ENCODE peak calls at places on chromosomes 6 and 20, in four cellular contexts. R is K562, S is Panc1, E is HepG2. U is an unnamed sample.

GRCh38 chr6:166505133-166505905 is 81.2 kb downstream of the RAMACL start:
- DNase-seq in R (no peak), S (no peak), E (no peak), U (no peak)

GRCh38 chr6:166561766-166562165 is 24.7 kb downstream of the RAMACL start:
- DNase-seq in R (no peak), S (no peak), E (peak), U (no peak)

GRCh38 chr20:47970282-47970903 is 185.1 kb upstream of the SULF2 start:
- DNase-seq in R (no peak), S (no peak), E (peak), U (no peak)

GRCh38 chr6:53043626-53044025 is 21.6 kb upstream of the FBXO9 start:
- DNase-seq in R (no peak), S (no peak), E (no peak), U (no peak)

GRCh38 chr6:149766156-149766768 is 16.7 kb downstream of the PCMT1 start:
- DNase-seq in R (no peak), S (no peak), E (no peak), U (no peak)

GRCh38 chr6:11202513-11203305 is 29.8 kb downstream of the NEDD9 start:
- DNase-seq in R (no peak), S (no peak), E (peak), U (no peak)

GRCh38 chr6:159074120-159074684 is 29.4 kb upstream of the TAGAP start:
- DNase-seq in R (peak), S (no peak), E (no peak), U (peak)

GRCh38 chr6:138537090-138537489 is 37.8 kb upstream of the NHSL1 start:
- DNase-seq in R (no peak), S (no peak), E (no peak), U (no peak)

GRCh38 chr6:48757661-48758060 is 646.7 kb upstream of the PTCHD4 start:
- DNase-seq in R (no peak), S (no peak), E (no peak), U (no peak)

GRCh38 chr20:23456416-23456815 is 3.7 kb upstream of the CST11 start:
- DNase-seq in R (no peak), S (no peak), E (no peak), U (no peak)

GRCh38 chr6:137387365-137387764 is 106.8 kb downstream of the OLIG3 start:
- DNase-seq in R (no peak), S (no peak), E (no peak), U (no peak)

GRCh38 chr6:37663016-37663810 is 34.5 kb downstream of the MDGA1 start:
- DNase-seq in R (no peak), S (no peak), E (no peak), U (no peak)

GRCh38 chr6:3230275-3231212 is 3.1 kb upstream of the TUBB2B start:
- DNase-seq in R (no peak), S (no peak), E (no peak), U (no peak)

GRCh38 chr6:128600397-128600951 is 80.1 kb upstream of the PTPRK start:
- DNase-seq in R (no peak), S (no peak), E (no peak), U (no peak)

GRCh38 chr20:2619961-2620595 is 32.4 kb upstream of the NOP56 start:
- DNase-seq in R (no peak), S (no peak), E (peak), U (peak)

GRCh38 chr6:12034349-12034748 is 22.2 kb downstream of the HIVEP1 start:
- DNase-seq in R (peak), S (no peak), E (no peak), U (no peak)

GRCh38 chr6:54291146-54291545 is 17.1 kb upstream of the TINAG start:
- DNase-seq in R (no peak), S (no peak), E (no peak), U (no peak)

GRCh38 chr20:40643891-40644290 is 45.1 kb downstream of the MAFB start:
- DNase-seq in R (no peak), S (no peak), E (no peak), U (no peak)

GRCh38 chr20:41249371-41249770 is 68.2 kb downstream of the ZHX3 start:
- DNase-seq in R (peak), S (no peak), E (no peak), U (no peak)

GRCh38 chr6:49454787-49455709 is 8.0 kb downstream of the MMUT start:
- DNase-seq in R (no peak), S (no peak), E (no peak), U (no peak)

GRCh38 chr20:44959082-44959895 is 908 bp downstream of the TOMM34 start:
- DNase-seq in R (peak), S (no peak), E (peak), U (no peak)

GRCh38 chr6:7827142-7827541 is 83.4 kb downstream of the TXNDC5 start:
- DNase-seq in R (no peak), S (no peak), E (no peak), U (no peak)

GRCh38 chr6:169155481-169155880 is 98.2 kb downstream of the THBS2 start:
- DNase-seq in R (no peak), S (no peak), E (no peak), U (no peak)

GRCh38 chr6:37314803-37315515 is 38.8 kb upstream of the RNF8 start:
- DNase-seq in R (peak), S (no peak), E (peak), U (peak)

GRCh38 chr20:41631826-41632225 is 13.6 kb upstream of the CHD6 start:
- DNase-seq in R (no peak), S (no peak), E (no peak), U (no peak)

GRCh38 chr6:15464211-15464725 is 198.6 kb downstream of the DTNBP1 start:
- DNase-seq in R (peak), S (peak), E (peak), U (peak)

GRCh38 chr20:33685328-33686007 is 717 bp downstream of the E2F1 start:
- DNase-seq in R (peak), S (no peak), E (peak), U (no peak)

GRCh38 chr6:12289655-12290489 is at the start of gene EDN1:
- DNase-seq in R (peak), S (peak), E (peak), U (peak)

GRCh38 chr6:170029416-170030283 is 261.2 kb downstream of the DLL1 start:
- DNase-seq in R (no peak), S (no peak), E (no peak), U (no peak)

GRCh38 chr6:157990321-157991066 is 8.8 kb downstream of the SYNJ2 start:
- DNase-seq in R (no peak), S (no peak), E (no peak), U (no peak)

GRCh38 chr6:61809004-61809595 is 476.9 kb downstream of the KHDRBS2 start:
- DNase-seq in R (peak), S (peak), E (peak), U (no peak)

GRCh38 chr6:551405-551804 is 105.5 kb downstream of the HUS1B start:
- DNase-seq in R (peak), S (no peak), E (peak), U (no peak)

GRCh38 chr6:166946125-166946524 is 10.2 kb downstream of the RNASET2 start:
- DNase-seq in R (no peak), S (no peak), E (no peak), U (no peak)

DNA sequence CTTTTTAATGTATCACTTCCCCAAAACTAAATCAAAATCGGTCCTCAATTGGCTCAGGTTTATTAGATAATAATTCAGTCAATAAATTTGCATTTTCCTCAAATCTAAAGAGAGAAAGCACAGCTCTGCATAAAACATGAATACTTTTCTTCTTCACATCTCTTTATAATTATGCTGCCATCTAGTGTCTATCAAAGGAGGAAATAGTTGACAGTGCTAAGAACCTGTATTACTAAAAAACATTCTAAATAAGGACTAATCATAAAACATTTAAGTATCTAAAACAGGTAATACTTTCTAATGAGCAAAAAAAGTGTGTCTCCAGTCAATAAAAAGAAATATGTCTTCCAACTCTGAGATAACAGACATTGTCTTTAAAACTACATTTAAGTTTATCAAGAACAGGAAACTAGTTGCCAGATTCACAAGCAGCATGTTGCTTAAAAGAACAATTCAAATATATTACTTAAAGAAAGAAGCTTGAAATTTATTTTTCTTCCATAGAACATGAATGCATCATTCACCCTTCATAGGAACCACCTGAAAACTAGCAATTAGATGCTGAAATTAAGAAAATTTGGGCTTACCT is 56.5 kb upstream of the DST start:
- DNase-seq in R (peak), S (no peak), E (peak), U (no peak)
- TF ChIP-seq TCF7L2 in R (no peak), S (no peak), E (no peak), U (no peak)

GRCh38 chr6:143192766-143193165 is 132.1 kb downstream of the AIG1 start:
- DNase-seq in R (no peak), S (no peak), E (no peak), U (no peak)

GRCh38 chr6:143183735-143184134 is 123.0 kb downstream of the AIG1 start:
- DNase-seq in R (no peak), S (no peak), E (no peak), U (no peak)

GRCh38 chr6:143188292-143188691 is 127.6 kb downstream of the AIG1 start:
- DNase-seq in R (no peak), S (no peak), E (no peak), U (no peak)

DNA sequence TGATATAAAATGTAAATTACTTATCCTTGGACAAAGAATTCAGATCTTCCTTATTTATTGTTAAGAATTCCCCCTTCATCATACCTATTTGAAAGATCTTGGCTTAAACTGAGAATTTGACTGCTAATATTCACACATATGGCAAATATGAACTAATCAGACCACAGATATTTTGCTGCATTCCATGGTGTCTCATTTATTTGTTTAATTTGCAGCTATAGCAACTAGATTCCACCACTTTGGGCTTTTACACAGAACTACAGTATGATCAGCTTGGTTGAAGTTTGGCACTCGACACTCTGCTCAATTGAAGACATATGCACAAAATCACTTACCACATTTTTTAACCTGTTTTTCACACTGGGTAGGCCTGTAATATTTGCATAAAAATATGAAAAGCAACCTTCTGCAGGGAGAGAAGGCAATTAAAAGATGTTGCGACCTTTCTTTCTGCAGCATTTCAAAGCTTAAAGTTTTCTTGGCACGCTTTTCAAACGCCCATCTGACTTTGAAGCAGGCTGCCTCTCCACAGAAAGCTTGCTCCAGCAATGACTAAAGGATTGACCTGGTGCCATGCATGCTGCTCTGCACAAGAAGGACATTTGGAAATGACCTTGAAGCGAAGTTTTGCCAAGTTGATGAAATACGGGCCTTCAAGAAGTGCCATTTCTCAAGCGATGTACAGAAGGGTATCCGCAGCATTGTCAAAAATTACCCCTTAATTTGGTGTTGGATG is 126.7 kb downstream of the AIG1 start:
- DNase-seq in R (no peak), S (no peak), E (no peak), U (no peak)
- TF ChIP-seq TCF7L2 in R (no peak), S (no peak), E (no peak), U (no peak)

GRCh38 chr6:79710127-79710526 is 79.0 kb downstream of the SH3BGRL2 start:
- DNase-seq in R (no peak), S (no peak), E (no peak), U (no peak)

GRCh38 chr6:79712144-79712543 is 81.0 kb downstream of the SH3BGRL2 start:
- DNase-seq in R (no peak), S (no peak), E (no peak), U (no peak)

GRCh38 chr6:79712616-79713015 is 81.5 kb downstream of the SH3BGRL2 start:
- DNase-seq in R (no peak), S (no peak), E (no peak), U (no peak)

GRCh38 chr6:79711167-79711566 is 80.0 kb downstream of the SH3BGRL2 start:
- DNase-seq in R (no peak), S (no peak), E (no peak), U (no peak)

DNA sequence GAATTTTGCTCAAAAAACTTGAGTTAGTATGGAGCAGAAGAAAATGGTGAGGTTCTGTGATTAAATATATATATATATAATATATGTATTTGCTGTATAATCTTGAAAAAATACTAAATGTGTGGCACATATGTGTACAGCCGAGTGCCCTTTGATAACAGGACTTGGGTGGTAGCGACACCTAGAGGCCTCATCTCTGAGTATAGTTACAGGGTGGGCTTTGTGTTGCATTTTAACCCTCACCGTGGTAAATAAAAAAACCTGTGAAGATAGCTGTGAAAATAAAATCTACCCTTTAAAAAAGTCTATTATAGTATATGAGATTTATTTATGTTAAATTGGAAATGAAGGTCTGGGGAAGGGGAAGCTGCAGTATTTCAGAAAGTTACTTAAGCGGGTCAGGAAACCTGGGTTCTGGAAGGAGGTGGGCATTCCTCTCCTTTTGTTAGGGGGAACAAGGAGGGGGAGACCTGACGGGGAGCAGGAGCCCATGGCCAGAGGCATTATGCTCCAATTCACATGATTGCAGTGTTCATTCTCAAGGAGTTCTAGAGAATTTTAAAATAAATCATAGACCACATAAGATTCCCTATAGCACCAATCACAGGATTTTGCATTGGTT is 82.7 kb downstream of the SH3BGRL2 start:
- DNase-seq in R (peak), S (no peak), E (peak), U (peak)
- TF ChIP-seq TCF7L2 in R (no peak), S (no peak), E (no peak), U (no peak)

DNA sequence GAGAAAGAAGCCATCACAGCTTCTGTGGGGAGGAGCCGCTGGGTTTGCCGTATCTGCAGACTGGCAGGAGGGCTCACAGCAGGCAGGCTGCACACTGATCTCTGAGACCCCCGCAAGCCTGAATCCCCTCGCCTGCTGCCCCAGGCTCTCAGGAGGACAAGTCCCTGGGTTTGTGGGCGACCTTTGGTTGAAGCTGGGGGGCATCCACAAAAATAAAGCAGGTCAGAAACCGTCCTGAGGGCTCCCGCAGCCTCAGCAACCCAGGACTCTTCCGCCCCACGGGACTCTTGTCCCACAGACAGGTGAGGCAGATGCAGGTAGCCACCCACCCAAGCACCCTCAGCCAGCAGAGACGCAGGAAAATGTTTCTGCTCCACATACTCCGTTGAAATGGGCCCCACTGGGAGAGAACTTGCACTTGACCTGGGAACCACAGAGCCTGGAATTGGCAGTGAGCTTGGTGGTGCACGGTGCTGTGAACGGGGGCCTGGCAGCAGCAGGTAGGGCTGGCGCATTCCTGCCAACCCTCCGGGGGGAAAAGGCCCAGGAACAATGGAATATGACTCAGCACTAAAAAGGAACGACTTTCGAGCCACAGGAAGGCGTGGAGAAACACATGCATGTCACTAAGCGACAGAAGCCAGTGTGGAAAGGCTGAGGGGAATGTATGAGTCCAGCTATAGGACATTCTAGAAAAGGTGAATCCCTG is 89.9 kb downstream of the YTHDF1 start:
- DNase-seq in R (no peak), S (no peak), E (no peak), U (no peak)
- TF ChIP-seq TCF7L2 in R (no peak), S (no peak), E (no peak), U (no peak)

DNA sequence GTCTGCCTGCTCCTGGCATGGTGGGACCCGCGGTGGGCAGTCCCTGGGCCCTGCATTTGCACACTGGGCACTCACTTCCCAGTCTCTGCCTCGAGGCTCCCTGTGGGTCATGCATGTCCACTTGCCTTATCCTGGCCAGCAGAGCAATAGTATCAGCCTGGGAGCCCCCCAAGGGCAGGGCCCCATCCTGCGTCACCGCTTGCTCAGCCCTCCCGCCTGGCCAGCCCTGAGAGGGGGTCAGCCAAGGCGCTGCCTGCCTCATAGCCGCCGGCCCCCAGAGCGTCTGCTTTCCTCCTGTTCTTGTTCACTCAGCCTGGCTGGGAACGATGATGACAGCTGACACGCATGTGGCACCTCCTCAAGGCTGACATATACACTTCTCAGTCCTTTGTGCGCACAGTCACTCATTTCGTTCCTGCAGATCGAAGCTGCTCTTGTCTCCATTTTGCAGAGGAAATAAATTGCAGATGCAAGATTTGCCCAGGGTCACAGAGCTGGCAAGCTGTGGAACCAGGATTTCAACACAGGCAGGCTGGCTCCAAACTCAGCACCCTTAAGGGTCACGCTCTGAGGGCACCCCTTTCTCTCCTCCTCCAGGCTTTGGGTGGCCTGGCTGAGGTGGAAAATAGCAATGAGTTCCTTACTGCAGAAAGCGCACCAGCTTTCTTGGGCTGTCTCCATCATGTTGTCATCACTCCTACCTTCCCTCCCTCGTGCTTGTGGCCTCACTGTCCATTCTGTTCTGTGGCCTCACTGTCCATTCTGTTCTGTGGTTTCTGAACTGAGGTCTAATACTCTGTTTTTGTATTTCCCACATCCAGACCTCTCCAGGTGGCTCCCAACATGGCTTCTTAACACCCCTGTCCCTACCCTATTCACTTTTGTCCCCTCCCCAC is 17.2 kb downstream of the KCNK17 start:
- DNase-seq in R (no peak), S (no peak), E (no peak), U (no peak)
- TF ChIP-seq TCF7L2 in R (no peak), S (no peak), E (no peak), U (no peak)

GRCh38 chr6:119446623-119447008 is 97.1 kb upstream of the MAN1A1 start:
- DNase-seq in R (peak), S (no peak), E (no peak), U (no peak)
- TF ChIP-seq TCF7L2 in R (no peak), S (no peak), E (no peak), U (no peak)

GRCh38 chr6:34331361-34332050 is 61.0 kb downstream of the NUDT3 start:
- DNase-seq in R (no peak), S (no peak), E (no peak), U (no peak)
- TF ChIP-seq TCF7L2 in R (no peak), S (no peak), E (no peak), U (no peak)

GRCh38 chr20:1389703-1390385 is 3.0 kb downstream of the FKBP1A start:
- DNase-seq in R (no peak), S (no peak), E (no peak), U (no peak)
- TF ChIP-seq TCF7L2 in R (no peak), S (no peak), E (no peak), U (no peak)